ENCODE peak calls at places on chromosome 15, in eight cellular contexts. B, E, R, L, V, P, G and O are unnamed samples. For H3K4me1, the result is how much of the 10 kb centered on the place peaks cover.

GRCh38 chr15:55552926-55553325 is 35.2 kb downstream of the PYGO1 start:
- DNase-seq in V (no peak), P (peak), G (no peak), L (no peak), E (no peak), B (peak), R (no peak), O (no peak)

GRCh38 chr15:65099336-65099735 is 15.7 kb downstream of the UBAP1L start:
- DNase-seq in G (no peak), V (no peak), E (no peak), R (no peak), P (no peak), B (no peak), L (no peak), O (no peak)

GRCh38 chr15:31387483-31388118 is 61.0 kb downstream of the KLF13 start:
- DNase-seq in G (peak), B (peak), P (peak), R (no peak), V (no peak), E (peak), L (no peak), O (no peak)

GRCh38 chr15:29736012-29736744 is 86.1 kb downstream of the TJP1 start:
- DNase-seq in R (no peak), B (no peak), G (no peak), E (no peak), L (no peak), V (no peak), P (no peak), O (no peak)

GRCh38 chr15:60871731-60872130 is 357.4 kb downstream of the RORA start:
- DNase-seq in V (no peak), L (no peak), G (no peak), B (no peak), P (peak), E (no peak), R (no peak), O (no peak)

GRCh38 chr15:29685156-29686078 is 136.9 kb downstream of the TJP1 start:
- DNase-seq in V (no peak), B (no peak), L (no peak), P (peak), E (no peak), R (no peak), G (no peak), O (peak)

GRCh38 chr15:35477853-35478252 is 68.1 kb downstream of the DPH6 start:
- DNase-seq in B (no peak), E (no peak), P (no peak), L (no peak), R (no peak), V (no peak), G (no peak), O (no peak)

GRCh38 chr15:46277994-46278885 is 643.4 kb downstream of the SQOR start:
- DNase-seq in E (no peak), R (no peak), G (no peak), V (no peak), L (no peak), B (no peak), P (no peak), O (no peak)

GRCh38 chr15:94168250-94168649 is 63.1 kb upstream of the MCTP2 start:
- DNase-seq in V (peak), R (peak), G (no peak), E (no peak), P (no peak), B (no peak), L (no peak), O (peak)

DNA sequence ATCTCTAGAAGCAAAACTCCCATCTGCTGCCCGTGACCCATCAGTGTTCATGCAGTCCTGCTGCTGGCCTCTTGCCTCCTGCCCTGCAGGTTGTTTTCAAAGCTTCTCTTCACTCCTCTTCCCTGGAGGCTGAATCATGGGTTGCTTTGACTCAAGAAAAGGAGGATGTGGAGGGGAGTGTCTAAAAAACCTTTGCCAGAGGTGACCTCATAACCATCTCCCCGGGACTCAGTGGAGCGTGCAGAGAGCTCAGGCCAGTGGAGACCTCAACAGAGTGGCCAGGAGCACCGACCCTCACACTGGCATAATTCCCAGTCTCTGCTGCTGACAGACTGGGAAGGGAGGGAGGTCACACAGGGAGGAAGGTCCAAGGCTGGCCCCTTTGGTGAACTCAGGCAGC is 60.9 kb upstream of the ITGA11 start:
- DNase-seq in L (no peak), E (no peak), R (peak), B (peak), V (no peak), G (no peak), P (peak), O (no peak)
- TF ChIP-seq POLR2A in L (no peak), E (no peak), R (no peak), B (no peak), V (no peak), G (no peak), P (no peak), O (no peak)

GRCh38 chr15:75718326-75718725 is 5.7 kb upstream of the CSPG4 start:
- DNase-seq in P (peak), G (no peak), L (no peak), V (no peak), R (no peak), B (no peak), E (no peak), O (no peak)
- H3K4me1 ChIP-seq in P (under half), G (under half), L (under half), V (under half), R (under half), B (under half), E (under half), O (under half)

DNA sequence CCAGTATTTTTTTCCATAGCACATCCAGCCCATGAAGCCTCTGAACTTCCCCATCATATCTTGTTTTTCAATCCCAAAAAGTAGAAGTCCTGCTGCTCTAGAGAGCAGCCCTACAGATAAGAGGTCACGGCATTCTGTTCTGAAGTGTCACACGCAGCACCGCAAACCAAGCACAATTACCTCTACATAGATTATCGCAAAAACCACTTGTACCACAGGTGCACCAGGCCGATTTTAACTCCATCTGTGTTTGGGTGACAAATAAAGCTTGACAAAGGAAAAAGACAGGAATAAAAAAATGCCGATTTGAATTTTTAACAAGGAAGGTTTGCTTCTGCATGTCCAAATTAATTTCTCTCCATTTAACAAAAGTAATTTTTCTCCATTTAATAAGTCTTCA is 113.7 kb downstream of the MYO5A start:
- DNase-seq in V (no peak), E (no peak), R (no peak), P (no peak), B (no peak), G (no peak), L (no peak), O (no peak)
- H3K27ac ChIP-seq in V (no peak), E (peak), R (no peak), P (no peak), B (no peak), G (no peak), L (no peak), O (no peak)

GRCh38 chr15:59636184-59636583 is 21.1 kb downstream of the GTF2A2 start:
- DNase-seq in R (no peak), E (no peak), V (no peak), P (no peak), G (no peak), B (no peak), L (no peak), O (no peak)
- TF ChIP-seq POLR2A in R (no peak), E (no peak), V (no peak), P (no peak), G (no peak), B (no peak), L (no peak), O (no peak)

DNA sequence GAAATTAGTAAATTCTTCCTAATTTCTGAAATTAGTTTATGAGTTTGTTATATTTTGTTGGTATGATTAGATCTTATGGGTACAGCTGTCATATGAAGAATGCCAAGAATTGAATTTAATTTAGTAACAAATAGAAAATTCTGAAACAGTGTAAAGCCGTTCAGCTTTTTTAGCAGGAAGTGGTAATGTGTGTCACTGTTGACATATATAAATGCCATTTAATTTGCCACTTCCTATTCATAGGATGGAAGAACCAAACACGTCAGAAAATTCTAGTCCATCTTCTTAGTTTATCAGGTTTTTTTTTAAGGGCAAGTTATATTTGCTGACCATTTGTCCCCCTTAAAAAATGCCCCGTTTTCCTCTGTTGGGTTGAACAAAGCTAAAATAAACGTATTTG is 43.0 kb downstream of the RAB8B start:
- DNase-seq in R (no peak), P (no peak), G (no peak), L (no peak), E (no peak), V (no peak), B (no peak), O (no peak)
- H3K4me1 ChIP-seq in R (half or more), P (under half), G (under half), L (under half), E (under half), V (under half), B (under half), O (under half)

DNA sequence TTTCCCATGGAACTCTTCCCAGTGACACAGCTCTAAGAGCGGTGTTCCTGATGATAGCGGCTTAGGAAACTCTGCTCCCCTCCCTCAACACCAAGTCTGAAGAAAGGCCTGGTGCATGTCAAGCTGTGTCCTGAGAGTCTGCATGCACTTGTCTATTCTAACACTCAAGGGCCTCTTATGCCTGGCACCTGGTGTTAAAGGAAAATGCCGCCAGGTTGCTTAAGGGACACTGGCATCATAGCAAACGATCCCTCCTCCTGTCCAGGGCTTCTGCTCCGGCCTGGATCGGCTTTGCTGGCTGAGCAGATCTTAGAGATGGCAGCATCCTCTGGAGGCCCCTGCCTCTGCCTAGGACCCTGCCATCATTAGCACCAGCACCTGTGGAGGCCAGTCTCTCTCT is 121.7 kb downstream of the MEGF11 start:
- DNase-seq in P (no peak), L (no peak), R (no peak), B (no peak), V (no peak), E (no peak), G (no peak), O (no peak)
- H3K27ac ChIP-seq in P (no peak), L (no peak), R (no peak), B (no peak), V (no peak), E (no peak), G (no peak), O (no peak)

GRCh38 chr15:89665449-89666146 is 10.3 kb upstream of the KIF7 start:
- DNase-seq in R (peak), G (no peak), P (peak), V (no peak), B (peak), L (no peak), E (peak), O (peak)

GRCh38 chr15:89664951-89665350 is 9.7 kb upstream of the KIF7 start:
- DNase-seq in B (no peak), L (no peak), E (peak), P (no peak), R (no peak), V (no peak), G (no peak), O (no peak)

GRCh38 chr15:89664441-89664840 is 9.2 kb upstream of the KIF7 start:
- DNase-seq in R (no peak), B (no peak), E (peak), P (no peak), V (no peak), L (no peak), G (no peak), O (no peak)

GRCh38 chr15:89660556-89660955 is 5.3 kb upstream of the KIF7 start:
- DNase-seq in G (no peak), L (no peak), P (no peak), B (no peak), R (peak), V (no peak), E (no peak), O (no peak)

GRCh38 chr15:89662893-89663673 is 7.8 kb upstream of the KIF7 start:
- DNase-seq in P (peak), E (peak), V (no peak), G (peak), B (peak), R (no peak), L (no peak), O (peak)
- TF ChIP-seq POLR2A in P (peak), E (no peak), V (no peak), G (no peak), B (no peak), R (no peak), L (no peak), O (no peak)

GRCh38 chr15:90265271-90266060 is at the start of gene NGRN:
- DNase-seq in R (peak), E (peak), V (peak), P (peak), G (peak), B (peak), L (peak), O (peak)

GRCh38 chr15:90262426-90262825 is 3.0 kb upstream of the NGRN start:
- DNase-seq in R (no peak), B (no peak), G (no peak), E (no peak), V (no peak), L (no peak), P (no peak), O (no peak)

GRCh38 chr15:90266061-90266431 is 574 bp downstream of the NGRN start:
- DNase-seq in E (peak), G (no peak), P (peak), V (no peak), R (peak), L (no peak), B (no peak), O (peak)

GRCh38 chr15:90266485-90266884 is 1.0 kb downstream of the NGRN start:
- DNase-seq in E (no peak), P (peak), V (no peak), G (no peak), B (no peak), L (no peak), R (no peak), O (no peak)

GRCh38 chr15:90264649-90265048 is 823 bp upstream of the NGRN start:
- DNase-seq in L (no peak), R (peak), E (no peak), B (no peak), P (no peak), V (no peak), G (no peak), O (no peak)
- H3K4me1 ChIP-seq in L (under half), R (under half), E (under half), B (under half), P (under half), V (under half), G (under half), O (under half)

DNA sequence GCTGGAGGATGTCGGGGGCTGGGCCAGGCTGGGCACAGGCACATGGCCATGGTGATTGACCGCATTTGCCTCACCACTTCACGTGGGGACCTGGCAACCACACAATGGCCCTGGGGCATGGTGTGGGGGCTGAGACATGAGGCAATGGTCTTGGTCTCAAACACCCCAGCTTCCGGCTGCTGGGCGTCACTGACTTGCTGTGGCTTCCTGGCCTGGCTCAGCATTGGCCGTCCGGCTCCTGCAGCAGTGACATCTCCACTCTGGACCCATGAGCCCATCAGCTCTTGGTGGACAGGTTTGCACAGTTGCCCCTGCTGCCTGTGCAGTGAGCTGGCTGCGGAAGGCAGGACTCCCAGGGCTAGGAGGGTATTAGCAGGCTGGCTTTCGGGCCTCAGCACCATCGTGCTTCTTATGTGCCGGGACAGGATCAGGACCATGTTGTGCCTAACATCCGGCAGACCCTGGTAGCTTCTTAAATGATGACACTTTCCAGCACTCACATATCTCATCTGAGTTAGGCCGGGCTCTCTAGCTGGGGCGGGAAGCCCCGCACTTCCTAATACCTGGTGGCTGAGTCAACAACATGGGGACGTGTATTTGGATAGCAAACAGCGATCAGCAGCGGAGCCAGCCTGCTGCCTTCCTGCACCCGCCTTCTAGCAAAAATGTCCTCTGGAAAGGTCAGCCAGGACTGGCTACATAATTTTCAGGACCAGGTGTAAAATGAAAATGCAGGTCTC is 34.1 kb downstream of the ZNF710 start:
- DNase-seq in B (peak), V (no peak), P (peak), L (no peak), E (peak), G (no peak), R (peak), O (peak)
- H3K27ac ChIP-seq in B (peak), V (peak), P (no peak), L (peak), E (peak), G (peak), R (peak), O (no peak)